ENCODE peak calls at places on chromosome 20, in eight cellular contexts. Y, X, C, O, V, Z, H and I are unnamed samples.

GRCh38 chr20:44204156-44204831 is 6.3 kb downstream of the OSER1 start:
- DNase-seq in Z (peak), X (no peak), C (no peak), Y (peak), H (no peak), V (no peak), O (peak), I (no peak)

GRCh38 chr20:50192364-50193168 is 1.9 kb downstream of the CEBPB start:
- DNase-seq in V (peak), H (no peak), Z (peak), C (no peak), X (peak), Y (peak), O (peak), I (peak)

GRCh38 chr20:2118783-2119182 is 17.2 kb downstream of the STK35 start:
- DNase-seq in X (no peak), O (no peak), Y (no peak), V (no peak), Z (peak), C (no peak), H (no peak), I (no peak)

GRCh38 chr20:13683833-13684232 is 45.1 kb upstream of the TASP1 start:
- DNase-seq in C (no peak), Y (no peak), H (no peak), X (no peak), V (no peak), Z (no peak), O (no peak), I (no peak)

GRCh38 chr20:45311589-45312211 is 3.6 kb upstream of the MATN4 start:
- DNase-seq in V (peak), C (peak), O (peak), X (peak), H (no peak), Z (peak), Y (peak), I (peak)

GRCh38 chr20:57638173-57638894 is 18.1 kb upstream of the ZBP1 start:
- DNase-seq in X (no peak), Y (no peak), V (no peak), H (no peak), Z (no peak), O (no peak), C (no peak), I (no peak)

GRCh38 chr20:21342656-21343345 is 39.7 kb downstream of the XRN2 start:
- DNase-seq in Y (no peak), V (no peak), Z (no peak), H (no peak), C (no peak), O (no peak), X (no peak), I (no peak)

GRCh38 chr20:49252556-49253350 is 25.1 kb downstream of the ZNFX1 start:
- DNase-seq in Z (no peak), Y (no peak), C (no peak), X (no peak), O (no peak), H (no peak), V (no peak), I (no peak)

GRCh38 chr20:6583134-6583738 is 184.2 kb upstream of the BMP2 start:
- DNase-seq in Z (peak), X (no peak), C (no peak), H (no peak), O (peak), V (no peak), Y (no peak), I (no peak)

GRCh38 chr20:25042531-25043498 is 15.1 kb downstream of the ACSS1 start:
- DNase-seq in X (peak), O (no peak), Z (no peak), Y (no peak), C (no peak), V (peak), H (no peak), I (no peak)

GRCh38 chr20:4546786-4547185 is 174.9 kb upstream of the PRND start:
- DNase-seq in Z (peak), C (no peak), V (no peak), Y (no peak), O (peak), X (no peak), H (no peak), I (no peak)

GRCh38 chr20:54662064-54662463 is 186.7 kb downstream of the DOK5 start:
- DNase-seq in Z (no peak), V (no peak), X (no peak), H (no peak), O (no peak), C (no peak), Y (no peak), I (no peak)

GRCh38 chr20:16749573-16749972 is 1.4 kb downstream of the OTOR start:
- DNase-seq in H (no peak), Y (no peak), X (no peak), Z (no peak), O (no peak), V (no peak), C (no peak), I (no peak)

GRCh38 chr20:22447448-22447778 is 137.0 kb downstream of the FOXA2 start:
- DNase-seq in H (no peak), V (no peak), Z (no peak), Y (no peak), X (no peak), O (no peak), C (no peak), I (no peak)

GRCh38 chr20:47118201-47118600 is 223.6 kb downstream of the EYA2 start:
- DNase-seq in X (no peak), O (no peak), V (no peak), C (no peak), H (no peak), Y (no peak), Z (no peak), I (no peak)

GRCh38 chr20:21156266-21156665 is 30.4 kb downstream of the KIZ start:
- DNase-seq in C (no peak), O (no peak), V (no peak), H (no peak), X (no peak), Z (peak), Y (no peak), I (no peak)

GRCh38 chr20:31740208-31740607 is 1.1 kb downstream of the TPX2 start:
- DNase-seq in C (no peak), X (peak), Z (peak), Y (no peak), V (no peak), O (no peak), H (no peak), I (no peak)

GRCh38 chr20:48131581-48131980 is 346.3 kb upstream of the SULF2 start:
- DNase-seq in O (no peak), H (no peak), Y (no peak), C (no peak), X (no peak), V (no peak), Z (no peak), I (no peak)

GRCh38 chr20:23100021-23100753 is 14.1 kb upstream of the CD93 start:
- DNase-seq in C (no peak), Y (no peak), X (no peak), V (no peak), O (no peak), Z (no peak), H (no peak), I (no peak)

GRCh38 chr20:47620808-47621805 is 119.4 kb downstream of the NCOA3 start:
- DNase-seq in Y (no peak), Z (peak), V (peak), H (no peak), C (no peak), O (no peak), X (no peak), I (no peak)

GRCh38 chr20:49887251-49887827 is 28.0 kb downstream of the SPATA2 start:
- DNase-seq in C (no peak), X (no peak), H (no peak), Y (no peak), V (no peak), Z (peak), O (no peak), I (no peak)

GRCh38 chr20:61278296-61278695 is 26.2 kb downstream of the CDH4 start:
- DNase-seq in C (no peak), Y (no peak), Z (no peak), H (no peak), X (no peak), O (no peak), V (no peak), I (no peak)

GRCh38 chr20:35719717-35720116 is 20.5 kb downstream of the ROMO1 start:
- DNase-seq in C (no peak), H (no peak), X (no peak), V (no peak), O (no peak), Y (no peak), Z (no peak), I (no peak)

GRCh38 chr20:62361799-62362589 is 5.1 kb downstream of the LAMA5 start:
- DNase-seq in O (no peak), C (no peak), H (no peak), V (no peak), Z (no peak), X (no peak), Y (no peak), I (no peak)

GRCh38 chr20:62831361-62831788 is 14.5 kb downstream of the COL9A3 start:
- DNase-seq in Y (no peak), V (no peak), O (no peak), X (peak), Z (no peak), C (no peak), H (no peak), I (no peak)

GRCh38 chr20:32966881-32967781 is 37.1 kb downstream of the SUN5 start:
- DNase-seq in V (peak), H (no peak), C (no peak), X (peak), O (no peak), Y (peak), Z (no peak), I (no peak)

GRCh38 chr20:50315811-50316551 is 125.4 kb downstream of the CEBPB start:
- DNase-seq in C (no peak), Y (no peak), V (no peak), X (no peak), H (no peak), Z (no peak), O (no peak), I (no peak)

GRCh38 chr20:39039261-39039660 is 77.1 kb downstream of the DHX35 start:
- DNase-seq in Z (no peak), H (no peak), X (no peak), O (no peak), V (no peak), Y (no peak), C (no peak), I (no peak)

GRCh38 chr20:49544535-49544934 is 23.4 kb downstream of the PTGIS start:
- DNase-seq in Z (no peak), C (no peak), H (no peak), V (no peak), X (no peak), Y (peak), O (no peak), I (no peak)

GRCh38 chr20:50250748-50251382 is 60.2 kb downstream of the CEBPB start:
- DNase-seq in O (no peak), X (no peak), C (no peak), V (no peak), H (no peak), Z (no peak), Y (no peak), I (no peak)

GRCh38 chr20:37220255-37220654 is 40.9 kb upstream of the MROH8 start:
- DNase-seq in H (no peak), Y (no peak), Z (no peak), V (no peak), C (no peak), O (no peak), X (no peak), I (no peak)

GRCh38 chr20:23637282-23638221 is at the start of gene CST3:
- DNase-seq in Y (peak), O (peak), Z (peak), V (no peak), X (no peak), H (no peak), C (no peak), I (peak)